ENCODE peak calls at places on chromosomes 1 and 21, in five cellular contexts. One of them, this sample, is unnamed.

GRCh38 chr1:8889925-8890785 is 11.7 kb upstream of the ENO1 start:
- DNase-seq in psoas muscle: peak
- DNase-seq in left ventricle myocardium inferior: peak
- DNase-seq in PC-9: peak
- DNase-seq in dorsolateral prefrontal cortex: peak
- DNase-seq in this sample: peak

GRCh38 chr21:43021756-43022600 is 47.6 kb downstream of the PKNOX1 start:
- DNase-seq in psoas muscle: no peak
- DNase-seq in left ventricle myocardium inferior: no peak
- DNase-seq in PC-9: no peak
- DNase-seq in dorsolateral prefrontal cortex: no peak
- DNase-seq in this sample: no peak

GRCh38 chr1:48249868-48250267 is 27.4 kb downstream of the SLC5A9 start:
- DNase-seq in psoas muscle: no peak
- DNase-seq in left ventricle myocardium inferior: no peak
- DNase-seq in PC-9: no peak
- DNase-seq in dorsolateral prefrontal cortex: no peak
- DNase-seq in this sample: no peak

GRCh38 chr1:224193319-224193966 is 10.4 kb downstream of the DEGS1 start:
- DNase-seq in psoas muscle: no peak
- DNase-seq in left ventricle myocardium inferior: no peak
- DNase-seq in PC-9: no peak
- DNase-seq in dorsolateral prefrontal cortex: no peak
- DNase-seq in this sample: no peak

GRCh38 chr1:32353886-32354570 is 8.3 kb downstream of the FAM229A start:
- DNase-seq in psoas muscle: peak
- DNase-seq in left ventricle myocardium inferior: peak
- DNase-seq in PC-9: no peak
- DNase-seq in dorsolateral prefrontal cortex: no peak
- DNase-seq in this sample: peak

GRCh38 chr1:15178571-15179484 is 25.3 kb downstream of the TMEM51 start:
- DNase-seq in psoas muscle: no peak
- DNase-seq in left ventricle myocardium inferior: no peak
- DNase-seq in PC-9: peak
- DNase-seq in dorsolateral prefrontal cortex: no peak
- DNase-seq in this sample: no peak

GRCh38 chr1:93442276-93442675 is 5.6 kb upstream of the FNBP1L start:
- DNase-seq in psoas muscle: no peak
- DNase-seq in left ventricle myocardium inferior: no peak
- DNase-seq in PC-9: peak
- DNase-seq in dorsolateral prefrontal cortex: no peak
- DNase-seq in this sample: no peak

GRCh38 chr21:25572895-25573310 is 34.4 kb downstream of the MRPL39 start:
- DNase-seq in psoas muscle: no peak
- DNase-seq in left ventricle myocardium inferior: no peak
- DNase-seq in PC-9: no peak
- DNase-seq in dorsolateral prefrontal cortex: no peak
- DNase-seq in this sample: no peak

GRCh38 chr1:230425252-230426061 is 675 bp downstream of the PGBD5 start:
- DNase-seq in psoas muscle: no peak
- DNase-seq in left ventricle myocardium inferior: no peak
- DNase-seq in PC-9: no peak
- DNase-seq in dorsolateral prefrontal cortex: no peak
- DNase-seq in this sample: no peak

GRCh38 chr1:181918893-181919728 is 142.4 kb downstream of the ZNF648 start:
- DNase-seq in psoas muscle: no peak
- DNase-seq in left ventricle myocardium inferior: no peak
- DNase-seq in PC-9: no peak
- DNase-seq in dorsolateral prefrontal cortex: no peak
- DNase-seq in this sample: no peak

GRCh38 chr1:67674260-67675011 is 10.6 kb upstream of the GADD45A start:
- DNase-seq in psoas muscle: peak
- DNase-seq in left ventricle myocardium inferior: peak
- DNase-seq in PC-9: no peak
- DNase-seq in dorsolateral prefrontal cortex: no peak
- DNase-seq in this sample: no peak

GRCh38 chr1:46411601-46412341 is 17.7 kb downstream of the FAAH start:
- DNase-seq in psoas muscle: no peak
- DNase-seq in left ventricle myocardium inferior: no peak
- DNase-seq in PC-9: no peak
- DNase-seq in dorsolateral prefrontal cortex: no peak
- DNase-seq in this sample: no peak

GRCh38 chr1:246039585-246039984 is 467.5 kb downstream of the SMYD3 start:
- DNase-seq in psoas muscle: no peak
- DNase-seq in left ventricle myocardium inferior: no peak
- DNase-seq in PC-9: no peak
- DNase-seq in dorsolateral prefrontal cortex: no peak
- DNase-seq in this sample: no peak

GRCh38 chr1:185971688-185972087 is 237.5 kb downstream of the HMCN1 start:
- DNase-seq in psoas muscle: no peak
- DNase-seq in left ventricle myocardium inferior: no peak
- DNase-seq in PC-9: no peak
- DNase-seq in dorsolateral prefrontal cortex: no peak
- DNase-seq in this sample: no peak

GRCh38 chr1:185972096-185972875 is 238.1 kb downstream of the HMCN1 start:
- DNase-seq in psoas muscle: no peak
- DNase-seq in left ventricle myocardium inferior: no peak
- DNase-seq in PC-9: no peak
- DNase-seq in dorsolateral prefrontal cortex: no peak
- DNase-seq in this sample: no peak

GRCh38 chr1:185966487-185966886 is 232.3 kb downstream of the HMCN1 start:
- DNase-seq in psoas muscle: no peak
- DNase-seq in left ventricle myocardium inferior: no peak
- DNase-seq in PC-9: no peak
- DNase-seq in dorsolateral prefrontal cortex: no peak
- DNase-seq in this sample: no peak

GRCh38 chr1:185969028-185969427 is 234.8 kb downstream of the HMCN1 start:
- DNase-seq in psoas muscle: no peak
- DNase-seq in left ventricle myocardium inferior: no peak
- DNase-seq in PC-9: no peak
- DNase-seq in dorsolateral prefrontal cortex: no peak
- DNase-seq in this sample: no peak

DNA sequence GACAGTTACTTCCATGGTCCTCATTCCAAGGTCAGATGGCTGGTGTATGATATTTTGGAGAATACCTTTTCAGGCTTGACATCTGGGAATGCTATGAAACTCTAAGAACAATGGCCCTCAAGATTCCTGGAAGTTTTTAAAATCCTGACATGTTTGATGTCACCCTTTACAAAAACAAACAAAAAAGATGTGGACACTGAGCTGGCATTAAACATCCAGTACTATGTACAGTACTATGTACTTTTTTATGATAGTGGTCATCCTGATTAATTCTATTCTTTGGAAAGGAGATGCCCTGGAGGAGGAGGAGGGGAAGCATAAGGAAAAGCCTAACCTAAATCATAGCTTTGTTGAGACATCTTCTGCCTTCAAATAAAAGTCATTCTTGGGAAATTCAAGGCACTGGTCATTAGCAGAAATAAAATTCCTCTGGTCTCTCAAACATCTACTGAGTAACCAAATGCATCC is 235.4 kb downstream of the HMCN1 start:
- DNase-seq in psoas muscle: no peak
- DNase-seq in left ventricle myocardium inferior: no peak
- DNase-seq in PC-9: no peak
- DNase-seq in dorsolateral prefrontal cortex: no peak
- DNase-seq in this sample: no peak
- H3K27ac ChIP-seq in psoas muscle: no peak
- H3K27ac ChIP-seq in left ventricle myocardium inferior: peak
- H3K27ac ChIP-seq in PC-9: no peak
- H3K27ac ChIP-seq in dorsolateral prefrontal cortex: no peak
- H3K27ac ChIP-seq in this sample: no peak

GRCh38 chr1:197222780-197223179 is 45.3 kb upstream of the CRB1 start:
- DNase-seq in psoas muscle: no peak
- DNase-seq in left ventricle myocardium inferior: no peak
- DNase-seq in PC-9: peak
- DNase-seq in dorsolateral prefrontal cortex: no peak
- DNase-seq in this sample: no peak

GRCh38 chr1:197218857-197219256 is 49.2 kb upstream of the CRB1 start:
- DNase-seq in psoas muscle: no peak
- DNase-seq in left ventricle myocardium inferior: no peak
- DNase-seq in PC-9: no peak
- DNase-seq in dorsolateral prefrontal cortex: no peak
- DNase-seq in this sample: no peak

GRCh38 chr1:197222025-197222685 is 45.9 kb upstream of the CRB1 start:
- DNase-seq in psoas muscle: no peak
- DNase-seq in left ventricle myocardium inferior: no peak
- DNase-seq in PC-9: peak
- DNase-seq in dorsolateral prefrontal cortex: no peak
- DNase-seq in this sample: peak

DNA sequence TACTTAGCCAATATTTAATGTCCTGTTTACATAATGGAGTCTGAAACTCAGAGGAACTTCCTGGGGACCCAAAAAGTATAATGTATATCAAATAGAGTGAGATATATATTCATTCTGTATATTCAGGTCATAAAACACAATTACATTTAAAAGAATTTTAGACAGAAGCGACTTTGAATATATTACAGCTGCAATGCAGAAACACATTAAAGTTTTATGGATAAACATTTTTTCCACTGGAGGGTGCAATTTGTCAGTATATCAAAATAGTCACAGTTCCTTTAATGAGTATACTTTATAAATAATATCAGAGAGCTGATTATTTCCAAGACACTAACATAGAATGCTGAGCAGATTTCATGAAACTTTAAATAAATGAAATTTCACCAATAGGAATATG is 43.9 kb upstream of the CRB1 start:
- DNase-seq in psoas muscle: no peak
- DNase-seq in left ventricle myocardium inferior: no peak
- DNase-seq in PC-9: no peak
- DNase-seq in dorsolateral prefrontal cortex: no peak
- DNase-seq in this sample: no peak
- TF ChIP-seq CTCF in psoas muscle: peak
- TF ChIP-seq CTCF in left ventricle myocardium inferior: peak
- TF ChIP-seq CTCF in PC-9: peak
- TF ChIP-seq CTCF in dorsolateral prefrontal cortex: peak
- TF ChIP-seq CTCF in this sample: peak

DNA sequence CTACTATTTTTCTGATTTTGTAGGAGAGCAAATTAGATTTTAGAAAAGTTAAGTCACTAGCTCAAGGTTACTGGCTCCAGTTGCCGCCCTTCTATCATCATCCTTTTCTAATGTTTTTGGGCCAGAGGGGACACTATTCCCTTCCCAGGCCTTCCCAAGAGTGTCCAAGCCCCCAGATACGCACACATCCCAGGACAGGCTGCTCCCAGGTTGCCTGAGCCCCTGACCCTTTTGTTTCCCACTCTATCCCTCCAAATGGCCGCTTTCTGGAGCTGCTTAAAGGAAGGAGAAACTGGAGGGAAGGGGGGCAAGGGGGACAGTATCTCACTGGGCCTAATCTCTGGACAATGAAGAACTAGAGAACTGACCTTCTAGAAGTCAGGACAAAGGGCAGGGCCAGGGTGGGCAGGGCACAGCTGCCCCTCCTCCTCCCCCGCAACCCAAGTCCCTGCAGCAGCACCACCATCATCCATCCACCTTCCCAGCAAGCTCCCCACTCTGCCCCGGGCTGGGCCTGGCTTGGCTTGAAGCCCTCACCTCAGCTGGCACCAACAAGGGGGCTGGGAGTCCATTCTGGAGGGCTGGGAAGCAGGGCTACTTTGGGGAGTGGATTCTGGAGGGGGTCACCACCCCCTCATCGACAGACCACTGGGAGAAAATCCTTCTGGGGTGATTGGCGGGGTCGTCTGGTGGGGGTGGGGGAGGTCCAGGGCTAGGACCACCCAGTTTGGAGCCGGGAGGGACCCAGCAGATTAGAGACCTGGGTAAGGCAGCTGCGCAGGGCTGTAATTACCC is 998 bp upstream of the MAP7D1 start:
- DNase-seq in psoas muscle: peak
- DNase-seq in left ventricle myocardium inferior: peak
- DNase-seq in PC-9: no peak
- DNase-seq in dorsolateral prefrontal cortex: no peak
- DNase-seq in this sample: no peak
- H3K27ac ChIP-seq in psoas muscle: peak
- H3K27ac ChIP-seq in left ventricle myocardium inferior: peak
- H3K27ac ChIP-seq in PC-9: peak
- H3K27ac ChIP-seq in dorsolateral prefrontal cortex: peak
- H3K27ac ChIP-seq in this sample: peak

GRCh38 chr1:166875734-166876539 is at the start of gene TADA1:
- DNase-seq in psoas muscle: peak
- DNase-seq in left ventricle myocardium inferior: peak
- DNase-seq in PC-9: peak
- DNase-seq in dorsolateral prefrontal cortex: peak
- DNase-seq in this sample: peak
- TF ChIP-seq CTCF in psoas muscle: peak
- TF ChIP-seq CTCF in left ventricle myocardium inferior: no peak
- TF ChIP-seq CTCF in PC-9: no peak
- TF ChIP-seq CTCF in dorsolateral prefrontal cortex: peak
- TF ChIP-seq CTCF in this sample: no peak

GRCh38 chr1:214379254-214379970 is 98.5 kb downstream of the SMYD2 start:
- DNase-seq in psoas muscle: no peak
- DNase-seq in left ventricle myocardium inferior: no peak
- DNase-seq in PC-9: no peak
- DNase-seq in dorsolateral prefrontal cortex: no peak
- DNase-seq in this sample: no peak
- H3K27ac ChIP-seq in psoas muscle: no peak
- H3K27ac ChIP-seq in left ventricle myocardium inferior: no peak
- H3K27ac ChIP-seq in PC-9: no peak
- H3K27ac ChIP-seq in dorsolateral prefrontal cortex: no peak
- H3K27ac ChIP-seq in this sample: no peak

GRCh38 chr1:5638582-5638981 is 353.6 kb downstream of the NPHP4 start:
- DNase-seq in psoas muscle: no peak
- DNase-seq in left ventricle myocardium inferior: no peak
- DNase-seq in PC-9: no peak
- DNase-seq in dorsolateral prefrontal cortex: no peak
- DNase-seq in this sample: no peak

GRCh38 chr1:5643360-5644090 is 348.7 kb downstream of the NPHP4 start:
- DNase-seq in psoas muscle: no peak
- DNase-seq in left ventricle myocardium inferior: no peak
- DNase-seq in PC-9: no peak
- DNase-seq in dorsolateral prefrontal cortex: peak
- DNase-seq in this sample: no peak

GRCh38 chr1:5644281-5645134 is 347.7 kb downstream of the NPHP4 start:
- DNase-seq in psoas muscle: no peak
- DNase-seq in left ventricle myocardium inferior: no peak
- DNase-seq in PC-9: no peak
- DNase-seq in dorsolateral prefrontal cortex: peak
- DNase-seq in this sample: no peak

GRCh38 chr1:5639323-5639722 is 352.9 kb downstream of the NPHP4 start:
- DNase-seq in psoas muscle: no peak
- DNase-seq in left ventricle myocardium inferior: no peak
- DNase-seq in PC-9: no peak
- DNase-seq in dorsolateral prefrontal cortex: peak
- DNase-seq in this sample: no peak

GRCh38 chr1:5640845-5641244 is 351.4 kb downstream of the NPHP4 start:
- DNase-seq in psoas muscle: no peak
- DNase-seq in left ventricle myocardium inferior: no peak
- DNase-seq in PC-9: no peak
- DNase-seq in dorsolateral prefrontal cortex: peak
- DNase-seq in this sample: no peak
- TF ChIP-seq CTCF in psoas muscle: no peak
- TF ChIP-seq CTCF in left ventricle myocardium inferior: peak
- TF ChIP-seq CTCF in PC-9: no peak
- TF ChIP-seq CTCF in dorsolateral prefrontal cortex: no peak
- TF ChIP-seq CTCF in this sample: no peak

This sample was measured in kidney.